ENCODE peak calls at places on chromosome 22, in six cellular contexts. P is Panc1, Q is HepG2, V is K562, I is upper lobe of left lung, B is GM23338. W is an unnamed sample.

GRCh38 chr22:39177456-39177775 is 24.9 kb upstream of the CBX7 start:
- ATAC-seq in P (peak; percentile 9), I (no peak), V (no peak), Q (peak; percentile 4), B (no peak), W (no peak)

GRCh38 chr22:47010211-47010610 is 247.8 kb downstream of the TBC1D22A start:
- ATAC-seq in V (no peak), I (no peak), B (no peak), Q (no peak), P (no peak), W (no peak)

GRCh38 chr22:28978158-28978557 is 83.5 kb downstream of the C22orf31 start:
- ATAC-seq in I (peak; percentile 59), B (no peak), V (no peak), Q (no peak), P (no peak), W (no peak)

GRCh38 chr22:46592390-46592872 is 27.8 kb upstream of the GRAMD4 start:
- ATAC-seq in Q (no peak), I (peak; percentile 49), P (no peak), V (peak; percentile 74), B (no peak), W (no peak)

GRCh38 chr22:20262582-20263147 is 5.5 kb downstream of the RTN4R start:
- ATAC-seq in Q (no peak), V (no peak), I (no peak), B (no peak), P (no peak), W (no peak)

GRCh38 chr22:46150615-46151423 is 493 bp downstream of the PPARA start:
- ATAC-seq in P (peak; percentile 47), B (peak; percentile 30), Q (peak; percentile 10), I (peak; percentile 27), V (peak; percentile 67), W (peak; percentile 6)

GRCh38 chr22:36177160-36177559 is 16.6 kb upstream of the APOL3 start:
- ATAC-seq in P (no peak), B (no peak), I (no peak), Q (no peak), V (no peak), W (no peak)

GRCh38 chr22:41524809-41525449 is 19.3 kb downstream of the POLR3H start:
- ATAC-seq in V (no peak), I (no peak), Q (no peak), P (no peak), B (peak; percentile 35), W (no peak)

GRCh38 chr22:37431811-37432707 is 4.8 kb upstream of the ELFN2 start:
- ATAC-seq in B (no peak), I (no peak), Q (no peak), V (no peak), P (peak; percentile 20), W (no peak)

GRCh38 chr22:49530671-49531532 is 296.8 kb downstream of the BRD1 start:
- ATAC-seq in V (no peak), I (no peak), Q (no peak), B (no peak), P (no peak), W (no peak)

GRCh38 chr22:49525776-49526535 is 301.7 kb downstream of the BRD1 start:
- ATAC-seq in I (no peak), Q (no peak), P (no peak), V (no peak), B (no peak), W (no peak)

GRCh38 chr22:49525366-49525765 is 302.3 kb downstream of the BRD1 start:
- ATAC-seq in I (no peak), B (no peak), P (no peak), V (no peak), Q (no peak), W (no peak)

GRCh38 chr22:49527611-49528419 is 299.9 kb downstream of the BRD1 start:
- ATAC-seq in V (no peak), I (no peak), Q (no peak), B (peak; percentile 60), P (no peak), W (no peak)

DNA sequence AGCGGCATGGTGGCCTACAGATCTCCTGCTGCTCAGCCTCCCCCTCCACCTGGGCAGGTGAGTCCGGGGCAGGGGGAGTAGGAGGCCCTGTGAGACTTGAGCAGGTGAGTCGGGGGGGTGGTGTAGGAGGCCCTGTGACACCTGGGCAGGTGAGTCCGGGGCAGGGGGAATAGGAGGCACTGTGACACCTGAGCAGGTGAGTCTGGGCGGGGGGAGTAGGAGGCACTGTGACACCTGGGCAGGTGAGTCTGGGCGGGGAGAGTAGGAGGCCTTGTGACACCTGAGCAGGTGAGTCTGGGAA is 299.3 kb downstream of the BRD1 start:
- ATAC-seq in Q (no peak), V (no peak), I (no peak), B (no peak), P (no peak), W (no peak)
- H3K4me1 ChIP-seq in Q (no peaks in the 10 kb centered on the region), V (no peaks in the 10 kb centered on the region), I (peaks cover 3% of the 10 kb centered on the region), B (no peaks in the 10 kb centered on the region), P (peaks cover 3% of the 10 kb centered on the region), W (no peaks in the 10 kb centered on the region)

DNA sequence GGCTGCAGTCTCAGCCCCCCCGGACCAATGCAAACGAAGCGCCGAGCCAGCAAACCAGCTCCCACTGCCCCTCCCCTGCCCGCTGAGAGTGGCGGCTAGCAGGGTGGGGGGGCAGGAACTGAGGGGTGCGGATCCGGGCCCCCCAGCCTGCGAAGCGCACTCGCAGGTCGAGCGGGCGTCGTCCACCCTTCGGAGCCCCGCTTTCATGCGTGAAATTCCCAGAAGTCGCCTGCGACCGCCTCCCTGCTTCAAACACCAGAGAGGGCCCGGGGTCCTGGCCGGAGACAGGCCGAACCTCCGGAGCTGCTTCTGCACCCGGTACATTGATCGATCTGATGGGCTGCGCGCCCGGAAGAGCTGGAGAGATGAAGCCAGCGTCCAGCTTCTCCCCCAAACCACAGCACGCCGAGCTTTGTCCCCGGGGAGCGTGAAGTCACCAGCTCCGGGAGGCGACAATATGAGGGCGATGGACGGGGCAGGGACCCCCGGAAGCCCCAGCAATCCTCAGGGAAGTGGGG is 646 bp upstream of the PATZ1 start:
- ATAC-seq in Q (peak; percentile 71), V (peak; percentile 8), I (peak; percentile 33), B (peak; percentile 16), P (peak; percentile 56), W (no peak)
- TF ChIP-seq POLR2AphosphoS5 in Q (peak; percentile 28), V (no peak), I (no peak), B (peak; percentile 51), P (no peak), W (no peak)

DNA sequence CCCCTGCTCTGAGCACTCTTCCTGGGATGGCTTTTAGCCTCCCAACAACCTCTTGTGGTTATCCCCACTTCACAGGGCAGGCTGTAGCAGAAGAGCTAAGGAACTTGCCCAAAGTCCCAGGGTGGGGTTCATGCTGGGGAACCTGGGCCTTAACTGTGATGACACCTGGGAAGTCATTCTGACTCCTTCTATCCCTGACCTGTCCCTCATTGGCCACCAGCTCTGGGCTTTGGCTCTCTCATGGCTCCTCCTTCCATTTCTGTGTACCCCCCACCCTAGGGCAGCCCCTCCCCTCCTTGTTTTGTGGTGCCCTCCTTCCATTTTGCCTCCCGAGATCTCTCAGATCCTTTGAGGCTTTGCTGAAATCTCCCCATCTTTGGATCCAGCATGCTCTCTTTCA is 2.7 kb downstream of the PPM1F start:
- ATAC-seq in Q (no peak), I (no peak), P (no peak), B (no peak), V (no peak), W (no peak)
- H3K4me1 ChIP-seq in Q (peaks cover 16% of the 10 kb centered on the region), I (peaks cover 69% of the 10 kb centered on the region), P (peaks cover 4% of the 10 kb centered on the region), B (peaks cover 12% of the 10 kb centered on the region), V (peaks cover 39% of the 10 kb centered on the region), W (peaks cover 30% of the 10 kb centered on the region)

DNA sequence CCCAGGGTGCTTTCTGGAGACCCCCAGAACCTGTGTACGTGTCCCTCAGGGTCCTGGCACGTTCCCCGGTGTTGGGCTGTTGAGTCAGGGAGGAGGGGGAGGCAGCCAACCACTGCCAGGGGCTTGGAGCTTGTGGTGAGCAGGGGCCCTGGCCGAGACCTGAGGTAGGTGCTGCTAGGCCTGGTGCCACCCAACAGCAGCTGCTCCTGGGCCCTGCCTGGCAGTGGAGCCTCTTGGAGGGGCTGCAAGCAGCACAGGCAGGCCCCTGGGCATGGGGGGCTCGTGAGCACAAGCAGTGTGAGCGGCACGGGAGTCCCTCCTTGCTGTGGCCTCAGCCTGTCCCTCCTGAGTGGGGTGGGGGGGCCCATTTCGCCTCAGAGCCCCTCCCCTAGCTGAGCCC is 7.2 kb upstream of the SELENOO start:
- ATAC-seq in I (no peak), B (no peak), P (no peak), V (no peak), Q (no peak), W (no peak)
- TF ChIP-seq POLR2AphosphoS5 in I (no peak), B (no peak), P (no peak), V (no peak), Q (no peak), W (no peak)

GRCh38 chr22:25186140-25186539 is 13.5 kb upstream of the CRYBB3 start:
- ATAC-seq in Q (no peak), I (no peak), P (no peak), V (no peak), B (no peak), W (no peak)
- H3K4me1 ChIP-seq in Q (peaks cover 45% of the 10 kb centered on the region), I (no peaks in the 10 kb centered on the region), P (no peaks in the 10 kb centered on the region), V (no peaks in the 10 kb centered on the region), B (no peaks in the 10 kb centered on the region), W (no peaks in the 10 kb centered on the region)